ENCODE peak calls at places on chromosomes 16 and 17, in seven cellular contexts. J is RCC 7860, D is KG1, A is substantia nigra, B is amygdala, K is EH, N is mucosa of descending colon. S is an unnamed sample.
A peak's percentile ranks its signal among the peaks of the same experiment; 100 is the strongest.

GRCh38 chr17:39601758-39602532 is 5.8 kb downstream of the NEUROD2 start:
- DNase-seq in D (no peak), N (no peak), J (no peak), A (no peak), B (no peak), K (no peak), S (no peak)

GRCh38 chr17:47990962-47991731 is 20.2 kb downstream of the CDK5RAP3 start:
- DNase-seq in D (no peak), N (no peak), A (no peak), K (no peak), J (no peak), B (no peak), S (no peak)

GRCh38 chr16:28165549-28166046 is 46.2 kb downstream of the XPO6 start:
- DNase-seq in B (no peak), K (no peak), J (no peak), A (no peak), D (no peak), N (no peak), S (no peak)

GRCh38 chr16:50467943-50468748 is 80.0 kb upstream of the NKD1 start:
- DNase-seq in B (peak; percentile 41), J (no peak), N (no peak), A (peak; percentile 57), D (no peak), K (peak; percentile 8), S (no peak)

GRCh38 chr16:19210968-19211367 is 42.9 kb downstream of the SYT17 start:
- DNase-seq in B (peak; percentile 6), J (no peak), A (no peak), N (no peak), D (no peak), K (no peak), S (no peak)

GRCh38 chr17:10177921-10178788 is 20.3 kb downstream of the GAS7 start:
- DNase-seq in A (peak; percentile 8), B (peak; percentile 4), N (no peak), J (no peak), D (no peak), K (peak; percentile 56), S (no peak)

GRCh38 chr17:16886655-16887322 is 85.1 kb downstream of the TNFRSF13B start:
- DNase-seq in J (no peak), B (no peak), A (no peak), K (peak; percentile 22), N (no peak), D (no peak), S (no peak)

GRCh38 chr16:86657972-86658371 is 79.6 kb downstream of the FOXL1 start:
- DNase-seq in A (no peak), D (no peak), B (no peak), J (no peak), N (no peak), K (no peak), S (no peak)

GRCh38 chr16:56354016-56354415 is 71.3 kb downstream of the AMFR start:
- DNase-seq in K (no peak), A (no peak), J (no peak), B (no peak), D (no peak), N (peak; percentile 10), S (no peak)

GRCh38 chr17:44914148-44914547 is 1.2 kb downstream of the GFAP start:
- DNase-seq in J (no peak), B (no peak), N (no peak), K (no peak), A (no peak), D (no peak), S (no peak)

GRCh38 chr17:61478026-61478789 is 26.0 kb downstream of the TBX4 start:
- DNase-seq in J (no peak), A (no peak), B (no peak), K (no peak), N (no peak), D (no peak), S (no peak)

GRCh38 chr16:83272843-83273242 is 534.9 kb upstream of the HSBP1 start:
- DNase-seq in N (no peak), K (no peak), D (no peak), J (no peak), A (no peak), B (peak; percentile 9), S (no peak)

GRCh38 chr16:20868890-20869289 is 31.3 kb downstream of the DCUN1D3 start:
- DNase-seq in A (peak; percentile 85), N (peak; percentile 86), J (peak; percentile 45), D (no peak), B (peak; percentile 81), K (peak; percentile 76), S (no peak)

GRCh38 chr17:60463157-60463820 is 41.0 kb downstream of the CHCT1 start:
- DNase-seq in B (no peak), A (no peak), J (no peak), D (no peak), K (peak; percentile 49), N (no peak), S (no peak)

GRCh38 chr16:75319513-75320401 is 68.3 kb upstream of the BCAR1 start:
- DNase-seq in K (peak; percentile 94), B (no peak), J (peak; percentile 83), N (no peak), A (no peak), D (no peak), S (no peak)

GRCh38 chr16:88755745-88756443 is 29.1 kb downstream of the PIEZO1 start:
- DNase-seq in B (no peak), N (no peak), A (no peak), K (no peak), D (no peak), J (no peak), S (no peak)

GRCh38 chr17:38453951-38454421 is 25.7 kb downstream of the ARHGAP23 start:
- DNase-seq in A (peak; percentile 42), B (no peak), K (peak; percentile 75), D (no peak), J (peak; percentile 78), N (no peak), S (no peak)

GRCh38 chr17:60832206-60832605 is 154.6 kb downstream of the BCAS3 start:
- DNase-seq in A (no peak), K (peak; percentile 14), B (peak; percentile 6), N (no peak), J (no peak), D (no peak), S (no peak)

GRCh38 chr17:73342057-73342522 is 30.3 kb upstream of the CDC42EP4 start:
- DNase-seq in N (peak; percentile 81), K (peak; percentile 67), B (peak; percentile 95), D (no peak), J (peak; percentile 94), A (peak; percentile 94), S (no peak)

GRCh38 chr17:8018436-8018835 is 16.0 kb downstream of the GUCY2D start:
- DNase-seq in A (no peak), D (no peak), K (no peak), J (no peak), B (no peak), N (no peak), S (no peak)

S was measured in T-helper 9 cell.